ENCODE peak calls at places on chromosome 14, in six cellular contexts. E is fibroblast of the conjunctiva, Y is neural crest cell, N is NCI-H345, R is EL, C is GM12892. P is an unnamed sample.

GRCh38 chr14:90717916-90718315 is 98.3 kb downstream of the TTC7B start:
- DNase-seq in E (no peak), Y (no peak), N (no peak), R (peak), C (no peak), P (no peak)

GRCh38 chr14:105846312-105846711 is 319.9 kb downstream of the TMEM121 start:
- DNase-seq in E (no peak), Y (no peak), N (no peak), R (no peak), C (no peak), P (peak)

GRCh38 chr14:104264495-104265265 is 126.3 kb downstream of the KIF26A start:
- DNase-seq in E (no peak), Y (no peak), N (no peak), R (no peak), C (no peak), P (no peak)

GRCh38 chr14:104479901-104480300 is 99.7 kb upstream of the C14orf180 start:
- DNase-seq in E (no peak), Y (no peak), N (no peak), R (no peak), C (no peak), P (no peak)

GRCh38 chr14:47227051-47227600 is 448.3 kb downstream of the MDGA2 start:
- DNase-seq in E (no peak), Y (no peak), N (no peak), R (no peak), C (no peak), P (no peak)

GRCh38 chr14:72925171-72925759 is 999 bp upstream of the DCAF4 start:
- DNase-seq in E (no peak), Y (no peak), N (no peak), R (no peak), C (no peak), P (no peak)

GRCh38 chr14:88825078-88825458 is 617 bp downstream of the TTC8 start:
- DNase-seq in E (no peak), Y (no peak), N (no peak), R (no peak), C (no peak), P (no peak)

GRCh38 chr14:63179383-63179782 is 24.9 kb upstream of the RHOJ start:
- DNase-seq in E (no peak), Y (no peak), N (no peak), R (no peak), C (no peak), P (no peak)

GRCh38 chr14:73231874-73232851 is 5.1 kb upstream of the PAPLN start:
- DNase-seq in E (no peak), Y (no peak), N (no peak), R (no peak), C (no peak), P (peak)

GRCh38 chr14:39268393-39268792 is 34.7 kb downstream of the MIA2 start:
- DNase-seq in E (no peak), Y (no peak), N (peak), R (peak), C (no peak), P (peak)

GRCh38 chr14:61460853-61461611 is 139.7 kb downstream of the PRKCH start:
- DNase-seq in E (no peak), Y (no peak), N (no peak), R (no peak), C (no peak), P (peak)

GRCh38 chr14:65238456-65238855 is 136.1 kb upstream of the MAX start:
- DNase-seq in E (no peak), Y (no peak), N (no peak), R (peak), C (no peak), P (no peak)

GRCh38 chr14:22070119-22070982 is 396.7 kb upstream of the OR4E1 start:
- DNase-seq in E (no peak), Y (no peak), N (no peak), R (no peak), C (no peak), P (peak)

GRCh38 chr14:68495101-68495637 is 297.7 kb downstream of the ZFP36L1 start:
- DNase-seq in E (no peak), Y (no peak), N (no peak), R (peak), C (no peak), P (no peak)

GRCh38 chr14:75549169-75549568 is 26.9 kb downstream of the BATF start:
- DNase-seq in E (no peak), Y (no peak), N (no peak), R (no peak), C (peak), P (no peak)

GRCh38 chr14:89129570-89129969 is 287.5 kb downstream of the FOXN3 start:
- DNase-seq in E (no peak), Y (no peak), N (no peak), R (no peak), C (no peak), P (no peak)

GRCh38 chr14:54815016-54815415 is 87.6 kb downstream of the GCH1 start:
- DNase-seq in E (no peak), Y (no peak), N (no peak), R (no peak), C (no peak), P (no peak)

GRCh38 chr14:83184531-83184930 is 1650.9 kb upstream of the SEL1L start:
- DNase-seq in E (no peak), Y (no peak), N (peak), R (no peak), C (no peak), P (no peak)